ENCODE peak calls at places on chromosomes 16 and 17, in eight cellular contexts. One of them, this sample, is unnamed.

GRCh38 chr17:59627269-59627668 is 7.6 kb downstream of the CLTC start:
- DNase-seq in body of pancreas: no peak
- DNase-seq in sciatic nerve: no peak
- DNase-seq in stimulated activated CD4-positive, alpha-beta T cell treated with anti-CD3 and anti-CD28 coated beads, Interleukin-1b, Interleukin-23, amount 100 ng/mL, for 24 hours: no peak
- DNase-seq in neuronal stem cell: no peak
- DNase-seq in GM23338: no peak
- DNase-seq in COR-L47: no peak
- DNase-seq in colonic mucosa: no peak
- DNase-seq in this sample: no peak

GRCh38 chr16:85029413-85029794 is 1.8 kb downstream of the KIAA0513 start:
- DNase-seq in body of pancreas: peak
- DNase-seq in sciatic nerve: no peak
- DNase-seq in stimulated activated CD4-positive, alpha-beta T cell treated with anti-CD3 and anti-CD28 coated beads, Interleukin-1b, Interleukin-23, amount 100 ng/mL, for 24 hours: peak
- DNase-seq in neuronal stem cell: no peak
- DNase-seq in GM23338: no peak
- DNase-seq in COR-L47: no peak
- DNase-seq in colonic mucosa: no peak
- DNase-seq in this sample: peak

GRCh38 chr16:49824600-49824999 is 31.3 kb downstream of the ZNF423 start:
- DNase-seq in body of pancreas: no peak
- DNase-seq in sciatic nerve: no peak
- DNase-seq in stimulated activated CD4-positive, alpha-beta T cell treated with anti-CD3 and anti-CD28 coated beads, Interleukin-1b, Interleukin-23, amount 100 ng/mL, for 24 hours: no peak
- DNase-seq in neuronal stem cell: no peak
- DNase-seq in GM23338: peak
- DNase-seq in COR-L47: no peak
- DNase-seq in colonic mucosa: no peak
- DNase-seq in this sample: no peak

GRCh38 chr16:53370827-53371226 is 63.4 kb upstream of the RBL2 start:
- DNase-seq in body of pancreas: no peak
- DNase-seq in sciatic nerve: no peak
- DNase-seq in stimulated activated CD4-positive, alpha-beta T cell treated with anti-CD3 and anti-CD28 coated beads, Interleukin-1b, Interleukin-23, amount 100 ng/mL, for 24 hours: no peak
- DNase-seq in neuronal stem cell: no peak
- DNase-seq in GM23338: no peak
- DNase-seq in COR-L47: no peak
- DNase-seq in colonic mucosa: no peak
- DNase-seq in this sample: no peak

GRCh38 chr16:85062728-85063336 is 35.2 kb downstream of the KIAA0513 start:
- DNase-seq in body of pancreas: no peak
- DNase-seq in sciatic nerve: no peak
- DNase-seq in stimulated activated CD4-positive, alpha-beta T cell treated with anti-CD3 and anti-CD28 coated beads, Interleukin-1b, Interleukin-23, amount 100 ng/mL, for 24 hours: no peak
- DNase-seq in neuronal stem cell: no peak
- DNase-seq in GM23338: no peak
- DNase-seq in COR-L47: no peak
- DNase-seq in colonic mucosa: no peak
- DNase-seq in this sample: no peak

GRCh38 chr16:83409347-83409746 is 398.4 kb upstream of the HSBP1 start:
- DNase-seq in body of pancreas: no peak
- DNase-seq in sciatic nerve: no peak
- DNase-seq in stimulated activated CD4-positive, alpha-beta T cell treated with anti-CD3 and anti-CD28 coated beads, Interleukin-1b, Interleukin-23, amount 100 ng/mL, for 24 hours: no peak
- DNase-seq in neuronal stem cell: no peak
- DNase-seq in GM23338: no peak
- DNase-seq in COR-L47: no peak
- DNase-seq in colonic mucosa: no peak
- DNase-seq in this sample: no peak

GRCh38 chr17:73942668-73943415 is 260.6 kb upstream of the RPL38 start:
- DNase-seq in body of pancreas: no peak
- DNase-seq in sciatic nerve: no peak
- DNase-seq in stimulated activated CD4-positive, alpha-beta T cell treated with anti-CD3 and anti-CD28 coated beads, Interleukin-1b, Interleukin-23, amount 100 ng/mL, for 24 hours: no peak
- DNase-seq in neuronal stem cell: no peak
- DNase-seq in GM23338: no peak
- DNase-seq in COR-L47: no peak
- DNase-seq in colonic mucosa: no peak
- DNase-seq in this sample: no peak

GRCh38 chr17:7982171-7982570 is 20.2 kb upstream of the GUCY2D start:
- DNase-seq in body of pancreas: no peak
- DNase-seq in sciatic nerve: no peak
- DNase-seq in stimulated activated CD4-positive, alpha-beta T cell treated with anti-CD3 and anti-CD28 coated beads, Interleukin-1b, Interleukin-23, amount 100 ng/mL, for 24 hours: no peak
- DNase-seq in neuronal stem cell: no peak
- DNase-seq in GM23338: no peak
- DNase-seq in COR-L47: no peak
- DNase-seq in colonic mucosa: no peak
- DNase-seq in this sample: no peak

GRCh38 chr16:28607116-28607623 is 2.7 kb downstream of the SULT1A1 start:
- DNase-seq in body of pancreas: no peak
- DNase-seq in sciatic nerve: no peak
- DNase-seq in stimulated activated CD4-positive, alpha-beta T cell treated with anti-CD3 and anti-CD28 coated beads, Interleukin-1b, Interleukin-23, amount 100 ng/mL, for 24 hours: no peak
- DNase-seq in neuronal stem cell: no peak
- DNase-seq in GM23338: no peak
- DNase-seq in COR-L47: no peak
- DNase-seq in colonic mucosa: no peak
- DNase-seq in this sample: no peak

GRCh38 chr16:50711862-50712567 is 18.6 kb downstream of the NOD2 start:
- DNase-seq in body of pancreas: no peak
- DNase-seq in sciatic nerve: no peak
- DNase-seq in stimulated activated CD4-positive, alpha-beta T cell treated with anti-CD3 and anti-CD28 coated beads, Interleukin-1b, Interleukin-23, amount 100 ng/mL, for 24 hours: no peak
- DNase-seq in neuronal stem cell: no peak
- DNase-seq in GM23338: no peak
- DNase-seq in COR-L47: no peak
- DNase-seq in colonic mucosa: no peak
- DNase-seq in this sample: no peak

GRCh38 chr17:67246648-67247415 is 1.8 kb upstream of the HELZ start:
- DNase-seq in body of pancreas: peak
- DNase-seq in sciatic nerve: no peak
- DNase-seq in stimulated activated CD4-positive, alpha-beta T cell treated with anti-CD3 and anti-CD28 coated beads, Interleukin-1b, Interleukin-23, amount 100 ng/mL, for 24 hours: no peak
- DNase-seq in neuronal stem cell: no peak
- DNase-seq in GM23338: peak
- DNase-seq in COR-L47: no peak
- DNase-seq in colonic mucosa: peak
- DNase-seq in this sample: peak

GRCh38 chr17:37791434-37791833 is 46.6 kb upstream of the HNF1B start:
- DNase-seq in body of pancreas: peak
- DNase-seq in sciatic nerve: no peak
- DNase-seq in stimulated activated CD4-positive, alpha-beta T cell treated with anti-CD3 and anti-CD28 coated beads, Interleukin-1b, Interleukin-23, amount 100 ng/mL, for 24 hours: peak
- DNase-seq in neuronal stem cell: no peak
- DNase-seq in GM23338: peak
- DNase-seq in COR-L47: no peak
- DNase-seq in colonic mucosa: peak
- DNase-seq in this sample: peak

GRCh38 chr16:55842369-55843104 is 9.6 kb upstream of the CES1 start:
- DNase-seq in body of pancreas: peak
- DNase-seq in sciatic nerve: no peak
- DNase-seq in stimulated activated CD4-positive, alpha-beta T cell treated with anti-CD3 and anti-CD28 coated beads, Interleukin-1b, Interleukin-23, amount 100 ng/mL, for 24 hours: no peak
- DNase-seq in neuronal stem cell: peak
- DNase-seq in GM23338: peak
- DNase-seq in COR-L47: peak
- DNase-seq in colonic mucosa: no peak
- DNase-seq in this sample: peak

GRCh38 chr16:27226476-27226875 is 23.1 kb downstream of the KDM8 start:
- DNase-seq in body of pancreas: peak
- DNase-seq in sciatic nerve: no peak
- DNase-seq in stimulated activated CD4-positive, alpha-beta T cell treated with anti-CD3 and anti-CD28 coated beads, Interleukin-1b, Interleukin-23, amount 100 ng/mL, for 24 hours: no peak
- DNase-seq in neuronal stem cell: no peak
- DNase-seq in GM23338: no peak
- DNase-seq in COR-L47: peak
- DNase-seq in colonic mucosa: peak
- DNase-seq in this sample: no peak

GRCh38 chr17:2691069-2691871 is 20.3 kb downstream of the CLUH start:
- DNase-seq in body of pancreas: no peak
- DNase-seq in sciatic nerve: no peak
- DNase-seq in stimulated activated CD4-positive, alpha-beta T cell treated with anti-CD3 and anti-CD28 coated beads, Interleukin-1b, Interleukin-23, amount 100 ng/mL, for 24 hours: no peak
- DNase-seq in neuronal stem cell: no peak
- DNase-seq in GM23338: no peak
- DNase-seq in COR-L47: no peak
- DNase-seq in colonic mucosa: peak
- DNase-seq in this sample: no peak

GRCh38 chr17:49471089-49471683 is 23.9 kb upstream of the NGFR start:
- DNase-seq in body of pancreas: no peak
- DNase-seq in sciatic nerve: no peak
- DNase-seq in stimulated activated CD4-positive, alpha-beta T cell treated with anti-CD3 and anti-CD28 coated beads, Interleukin-1b, Interleukin-23, amount 100 ng/mL, for 24 hours: no peak
- DNase-seq in neuronal stem cell: no peak
- DNase-seq in GM23338: peak
- DNase-seq in COR-L47: no peak
- DNase-seq in colonic mucosa: no peak
- DNase-seq in this sample: peak

GRCh38 chr17:64097196-64097936 is 32.6 kb downstream of the ERN1 start:
- DNase-seq in body of pancreas: no peak
- DNase-seq in sciatic nerve: no peak
- DNase-seq in stimulated activated CD4-positive, alpha-beta T cell treated with anti-CD3 and anti-CD28 coated beads, Interleukin-1b, Interleukin-23, amount 100 ng/mL, for 24 hours: no peak
- DNase-seq in neuronal stem cell: no peak
- DNase-seq in GM23338: no peak
- DNase-seq in COR-L47: peak
- DNase-seq in colonic mucosa: no peak
- DNase-seq in this sample: no peak

GRCh38 chr16:1363501-1364041 is 11.8 kb downstream of the GNPTG start:
- DNase-seq in body of pancreas: peak
- DNase-seq in sciatic nerve: no peak
- DNase-seq in stimulated activated CD4-positive, alpha-beta T cell treated with anti-CD3 and anti-CD28 coated beads, Interleukin-1b, Interleukin-23, amount 100 ng/mL, for 24 hours: peak
- DNase-seq in neuronal stem cell: no peak
- DNase-seq in GM23338: peak
- DNase-seq in COR-L47: peak
- DNase-seq in colonic mucosa: peak
- DNase-seq in this sample: peak

GRCh38 chr17:80012751-80013741 is 22.6 kb downstream of the TBC1D16 start:
- DNase-seq in body of pancreas: no peak
- DNase-seq in sciatic nerve: no peak
- DNase-seq in stimulated activated CD4-positive, alpha-beta T cell treated with anti-CD3 and anti-CD28 coated beads, Interleukin-1b, Interleukin-23, amount 100 ng/mL, for 24 hours: no peak
- DNase-seq in neuronal stem cell: no peak
- DNase-seq in GM23338: no peak
- DNase-seq in COR-L47: no peak
- DNase-seq in colonic mucosa: no peak
- DNase-seq in this sample: peak

GRCh38 chr16:86752582-86753175 is 174.3 kb downstream of the FOXL1 start:
- DNase-seq in body of pancreas: no peak
- DNase-seq in sciatic nerve: no peak
- DNase-seq in stimulated activated CD4-positive, alpha-beta T cell treated with anti-CD3 and anti-CD28 coated beads, Interleukin-1b, Interleukin-23, amount 100 ng/mL, for 24 hours: no peak
- DNase-seq in neuronal stem cell: no peak
- DNase-seq in GM23338: no peak
- DNase-seq in COR-L47: no peak
- DNase-seq in colonic mucosa: no peak
- DNase-seq in this sample: no peak

GRCh38 chr16:78175287-78175686 is 75.8 kb downstream of the WWOX start:
- DNase-seq in body of pancreas: no peak
- DNase-seq in sciatic nerve: no peak
- DNase-seq in stimulated activated CD4-positive, alpha-beta T cell treated with anti-CD3 and anti-CD28 coated beads, Interleukin-1b, Interleukin-23, amount 100 ng/mL, for 24 hours: no peak
- DNase-seq in neuronal stem cell: no peak
- DNase-seq in GM23338: no peak
- DNase-seq in COR-L47: no peak
- DNase-seq in colonic mucosa: no peak
- DNase-seq in this sample: no peak

GRCh38 chr16:58801838-58802237 is 67.7 kb upstream of the GOT2 start:
- DNase-seq in body of pancreas: no peak
- DNase-seq in sciatic nerve: no peak
- DNase-seq in stimulated activated CD4-positive, alpha-beta T cell treated with anti-CD3 and anti-CD28 coated beads, Interleukin-1b, Interleukin-23, amount 100 ng/mL, for 24 hours: no peak
- DNase-seq in neuronal stem cell: no peak
- DNase-seq in GM23338: no peak
- DNase-seq in COR-L47: no peak
- DNase-seq in colonic mucosa: no peak
- DNase-seq in this sample: no peak